ENCODE peak calls at places on chromosome 3, in ten cellular contexts. M is stomach; H is astrocyte; P is HCT116; W is naive thymus-derived CD4-positive, alpha-beta T cell; V is fibroblast of mammary gland; Q is HFF-Myc; U is Karpas-422; K is AG04450; F is GM23248. R is an unnamed sample.

GRCh38 chr3:109920749-109921148 is 583.4 kb upstream of the DPPA4 start:
- DNase-seq in M (no peak), H (no peak), P (no peak), W (no peak), V (no peak), Q (no peak), U (no peak), K (no peak), F (no peak), R (no peak)

GRCh38 chr3:151976211-151977050 is 103.0 kb downstream of the SUCNR1 start:
- DNase-seq in M (no peak), H (peak), P (peak), W (no peak), V (peak), Q (peak), U (no peak), K (peak), F (peak), R (peak)

GRCh38 chr3:127084401-127084990 is 101.6 kb downstream of the PLXNA1 start:
- DNase-seq in M (no peak), H (no peak), P (no peak), W (no peak), V (no peak), Q (no peak), U (no peak), K (no peak), F (no peak), R (no peak)

GRCh38 chr3:43773273-43774104 is 82.8 kb downstream of the ABHD5 start:
- DNase-seq in M (peak), H (no peak), P (no peak), W (no peak), V (no peak), Q (no peak), U (no peak), K (no peak), F (peak), R (no peak)

GRCh38 chr3:48684480-48685143 is 1.1 kb downstream of the NCKIPSD start:
- DNase-seq in M (no peak), H (no peak), P (no peak), W (no peak), V (peak), Q (no peak), U (peak), K (no peak), F (peak), R (no peak)

GRCh38 chr3:158713094-158713499 is 19.2 kb downstream of the RARRES1 start:
- DNase-seq in M (peak), H (peak), P (no peak), W (no peak), V (peak), Q (no peak), U (no peak), K (no peak), F (peak), R (no peak)

GRCh38 chr3:49803464-49804140 is 541 bp downstream of the INKA1 start:
- DNase-seq in M (no peak), H (peak), P (no peak), W (peak), V (no peak), Q (no peak), U (peak), K (no peak), F (peak), R (peak)

GRCh38 chr3:38829404-38829803 is 13.4 kb upstream of the SCN10A start:
- DNase-seq in M (no peak), H (peak), P (no peak), W (no peak), V (peak), Q (peak), U (peak), K (peak), F (peak), R (peak)

GRCh38 chr3:129505341-129505740 is 23.1 kb upstream of the RHO start:
- DNase-seq in M (no peak), H (no peak), P (no peak), W (no peak), V (no peak), Q (no peak), U (no peak), K (no peak), F (no peak), R (no peak)

GRCh38 chr3:51389423-51390183 is 1.5 kb upstream of the RBM15B start:
- DNase-seq in M (peak), H (peak), P (no peak), W (peak), V (peak), Q (no peak), U (peak), K (no peak), F (peak), R (peak)

GRCh38 chr3:105385179-105385578 is 18.5 kb downstream of the ALCAM start:
- DNase-seq in M (no peak), H (peak), P (no peak), W (no peak), V (no peak), Q (no peak), U (peak), K (no peak), F (peak), R (no peak)

GRCh38 chr3:127735767-127736693 is 63.3 kb downstream of the ABTB1 start:
- DNase-seq in M (no peak), H (peak), P (no peak), W (no peak), V (peak), Q (peak), U (peak), K (peak), F (peak), R (peak)

GRCh38 chr3:189056612-189057352 is 115.0 kb upstream of the TPRG1 start:
- DNase-seq in M (no peak), H (no peak), P (no peak), W (no peak), V (peak), Q (no peak), U (no peak), K (no peak), F (peak), R (no peak)

GRCh38 chr3:189058071-189058470 is 113.7 kb upstream of the TPRG1 start:
- DNase-seq in M (no peak), H (no peak), P (no peak), W (no peak), V (no peak), Q (no peak), U (no peak), K (no peak), F (no peak), R (no peak)

GRCh38 chr3:189057369-189057768 is 114.4 kb upstream of the TPRG1 start:
- DNase-seq in M (no peak), H (no peak), P (no peak), W (no peak), V (no peak), Q (no peak), U (no peak), K (no peak), F (no peak), R (no peak)

GRCh38 chr3:189049458-189050231 is 122.1 kb upstream of the TPRG1 start:
- DNase-seq in M (no peak), H (no peak), P (no peak), W (no peak), V (no peak), Q (no peak), U (peak), K (no peak), F (no peak), R (no peak)

GRCh38 chr3:189053327-189053726 is 118.4 kb upstream of the TPRG1 start:
- DNase-seq in M (no peak), H (no peak), P (no peak), W (no peak), V (no peak), Q (no peak), U (no peak), K (no peak), F (no peak), R (no peak)
- H3K4me3 ChIP-seq in M (no peak), H (no peak), P (no peak), W (no peak), V (no peak), Q (no peak), U (no peak), K (no peak), F (no peak), R (no peak)

GRCh38 chr3:66971891-66972551 is 26.1 kb upstream of the KBTBD8 start:
- DNase-seq in M (peak), H (peak), P (peak), W (peak), V (peak), Q (peak), U (peak), K (peak), F (peak), R (peak)
- H3K4me3 ChIP-seq in M (peak), H (peak), P (peak), W (peak), V (peak), Q (peak), U (peak), K (peak), F (peak), R (peak)

GRCh38 chr3:133730993-133731392 is 15.2 kb upstream of the TF start:
- DNase-seq in M (no peak), H (no peak), P (no peak), W (no peak), V (no peak), Q (no peak), U (no peak), K (no peak), F (no peak), R (no peak)
- H3K4me3 ChIP-seq in M (no peak), H (no peak), P (no peak), W (no peak), V (no peak), Q (no peak), U (no peak), K (no peak), F (no peak), R (no peak)

DNA sequence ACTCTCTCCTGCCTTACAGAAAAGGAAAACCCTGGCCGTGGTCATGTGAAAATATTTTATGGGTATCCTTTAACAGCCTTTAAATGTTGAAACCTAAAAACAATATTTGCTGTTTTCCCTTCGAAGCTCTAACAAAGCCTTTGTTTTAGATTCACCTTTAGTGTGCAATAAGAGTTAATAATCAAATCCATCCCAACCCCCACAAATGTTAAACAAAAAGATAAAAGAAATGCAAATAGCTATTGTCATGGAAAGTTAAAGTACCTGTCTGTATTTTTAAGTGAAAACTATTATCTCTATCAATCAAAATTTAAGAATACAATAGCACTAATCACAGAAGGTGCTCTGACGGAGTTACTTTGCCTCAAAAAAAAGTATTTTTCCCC is 279.3 kb downstream of the FOXP1 start:
- DNase-seq in M (no peak), H (no peak), P (no peak), W (no peak), V (no peak), Q (no peak), U (peak), K (no peak), F (no peak), R (no peak)
- H3K4me3 ChIP-seq in M (peak), H (peak), P (no peak), W (peak), V (no peak), Q (no peak), U (peak), K (no peak), F (no peak), R (no peak)

DNA sequence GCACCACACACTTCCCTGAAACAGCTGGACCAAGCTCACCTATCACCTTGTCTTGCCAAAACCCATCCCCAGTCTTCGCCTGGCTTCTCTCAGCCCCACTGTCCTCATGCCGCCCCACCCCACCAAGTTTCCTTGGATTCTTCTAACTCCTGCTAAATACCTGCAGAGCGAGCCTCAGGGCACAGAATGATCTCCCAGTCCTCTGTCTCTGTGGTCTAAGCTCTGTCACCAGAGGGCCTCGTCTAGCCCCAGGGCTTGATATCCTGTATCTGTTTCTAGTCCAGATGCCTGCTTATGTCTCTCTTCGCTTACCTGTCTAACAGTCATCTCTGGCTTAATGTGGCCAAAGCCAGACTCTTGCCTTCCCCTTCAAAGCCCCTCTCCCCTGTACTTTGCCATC is 9.7 kb downstream of the CCDC12 start:
- DNase-seq in M (no peak), H (no peak), P (no peak), W (no peak), V (no peak), Q (no peak), U (peak), K (no peak), F (no peak), R (no peak)
- H3K4me3 ChIP-seq in M (no peak), H (no peak), P (no peak), W (no peak), V (no peak), Q (no peak), U (no peak), K (no peak), F (no peak), R (no peak)

DNA sequence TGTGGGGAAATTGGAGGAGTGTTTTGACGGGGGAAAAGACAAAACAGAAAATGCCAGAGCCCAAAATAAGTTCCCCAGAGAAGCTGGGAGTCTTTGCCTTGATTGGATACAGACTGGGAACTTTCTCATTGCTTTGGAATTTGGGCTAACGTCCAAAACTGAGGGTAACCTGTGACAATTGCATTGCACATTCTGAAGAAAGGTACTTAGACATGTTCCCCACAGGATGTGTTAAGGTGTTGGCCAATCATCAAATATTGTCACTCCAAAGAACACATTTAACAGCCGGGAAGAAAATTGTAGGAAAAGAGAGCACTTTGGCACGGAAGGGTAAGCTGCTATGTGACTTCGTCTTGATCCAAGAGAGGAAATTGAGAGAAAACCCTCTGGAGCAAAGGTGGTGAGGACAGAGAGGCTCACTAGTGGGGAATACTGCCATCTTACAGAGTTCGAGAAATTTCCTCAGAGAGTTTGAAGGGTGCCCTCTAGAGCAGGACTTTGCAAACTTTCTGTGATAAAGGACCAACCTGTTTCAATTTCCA is 619.5 kb upstream of the TBL1XR1 start:
- DNase-seq in M (no peak), H (peak), P (peak), W (no peak), V (peak), Q (no peak), U (no peak), K (no peak), F (peak), R (no peak)
- H3K4me3 ChIP-seq in M (no peak), H (no peak), P (peak), W (no peak), V (no peak), Q (no peak), U (no peak), K (no peak), F (no peak), R (no peak)

DNA sequence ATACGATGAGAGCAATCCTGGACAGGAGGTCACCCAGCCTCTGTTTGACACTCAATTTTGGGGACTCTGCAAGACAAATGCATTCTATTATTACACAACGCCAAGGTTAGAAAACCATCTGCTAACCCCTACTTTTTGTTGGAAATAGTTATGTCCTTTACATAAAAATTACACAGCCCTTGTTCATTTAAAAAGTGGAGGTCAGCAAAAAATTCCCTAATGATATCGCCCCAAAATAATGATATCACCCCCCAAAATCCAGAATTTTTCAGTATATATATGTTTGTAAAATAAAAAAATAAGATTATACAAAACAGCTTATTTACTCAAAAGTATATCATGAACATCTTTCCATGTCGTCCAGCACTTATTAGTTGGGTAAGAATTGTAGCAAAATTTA is 11.4 kb downstream of the ROPN1 start:
- DNase-seq in M (no peak), H (no peak), P (no peak), W (no peak), V (no peak), Q (no peak), U (no peak), K (no peak), F (no peak), R (no peak)
- H3K4me3 ChIP-seq in M (peak), H (peak), P (no peak), W (no peak), V (no peak), Q (no peak), U (no peak), K (no peak), F (peak), R (no peak)

GRCh38 chr3:13157986-13158385 is 84.8 kb upstream of the IQSEC1 start:
- DNase-seq in M (no peak), H (no peak), P (no peak), W (no peak), V (no peak), Q (no peak), U (no peak), K (no peak), F (no peak), R (no peak)
- H3K4me3 ChIP-seq in M (no peak), H (no peak), P (no peak), W (no peak), V (no peak), Q (no peak), U (no peak), K (no peak), F (no peak), R (no peak)

DNA sequence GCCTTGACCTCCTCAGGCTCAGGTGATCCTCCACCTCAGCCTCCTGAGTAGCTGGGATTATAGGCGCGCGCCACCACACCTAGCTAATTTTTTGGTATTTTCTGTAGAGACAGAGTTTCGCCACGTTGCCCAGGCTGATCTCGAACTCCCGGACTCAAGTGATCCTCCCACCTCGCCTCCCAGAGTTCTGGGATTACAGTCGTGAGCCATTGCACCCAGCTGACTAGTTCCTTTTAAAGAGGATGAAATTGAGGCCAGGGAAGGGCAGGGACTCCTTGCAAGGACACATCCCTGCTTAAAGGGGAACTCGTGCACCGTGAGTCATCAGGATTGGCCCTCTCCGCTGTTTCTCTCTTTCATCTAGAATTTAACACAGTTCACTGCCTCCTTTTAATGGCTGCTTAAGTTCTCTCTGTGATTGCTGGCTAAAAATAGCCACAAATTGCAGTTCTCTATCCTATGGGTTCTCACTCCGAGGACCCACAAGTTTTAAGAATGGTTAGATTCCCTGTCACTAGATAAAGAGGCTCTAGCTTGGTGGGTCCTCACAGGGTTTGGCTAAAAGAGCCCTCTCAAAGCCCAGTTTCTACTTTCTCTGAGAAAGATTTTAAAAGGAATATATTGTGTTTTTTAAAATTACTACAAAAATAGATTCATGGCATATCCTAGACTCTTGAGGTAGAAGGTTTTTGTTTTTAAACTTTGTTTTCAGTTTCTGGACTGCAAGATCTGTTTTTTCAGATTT is 1.4 kb downstream of the CRTAP start:
- DNase-seq in M (peak), H (peak), P (peak), W (no peak), V (peak), Q (peak), U (peak), K (peak), F (peak), R (peak)
- H3K4me3 ChIP-seq in M (peak), H (peak), P (peak), W (no peak), V (peak), Q (peak), U (peak), K (peak), F (peak), R (peak)

DNA sequence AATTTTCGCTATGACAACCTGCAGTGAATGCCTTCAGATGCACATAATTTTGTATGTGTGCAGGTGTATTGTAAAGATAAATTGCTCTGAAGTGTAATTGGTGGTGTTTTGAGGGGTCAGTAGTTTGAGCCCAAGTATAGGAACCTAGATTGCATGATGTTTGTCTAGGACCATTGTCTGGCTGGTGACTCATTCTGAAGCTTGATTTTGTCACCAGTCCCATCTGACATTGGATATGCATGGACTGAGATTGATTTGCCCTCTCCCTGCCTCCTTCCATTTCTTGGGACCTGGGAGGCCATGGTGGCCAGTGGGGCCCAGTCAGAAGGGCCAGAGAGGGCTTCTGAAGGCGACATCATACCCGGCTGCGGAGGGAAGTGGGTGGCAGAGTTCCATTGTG is 62.2 kb downstream of the PDIA5 start:
- DNase-seq in M (no peak), H (no peak), P (no peak), W (no peak), V (no peak), Q (no peak), U (no peak), K (no peak), F (no peak), R (no peak)
- H3K4me3 ChIP-seq in M (no peak), H (no peak), P (no peak), W (no peak), V (no peak), Q (no peak), U (no peak), K (no peak), F (no peak), R (no peak)